ENCODE peak calls at places on chromosomes 4 and X, in ten cellular contexts. C is GM20000, J is fibroblast of villous mesenchyme, H is coronary artery, M is kidney epithelial cell, F is GM12864, G is endothelial cell, A is left lung, Y is GM12865, N is Panc1. X is an unnamed sample.

GRCh38 chrX:16839224-16839851 is 30.8 kb downstream of the RBBP7 start:
- DNase-seq in F (no peak), J (no peak), A (no peak), Y (no peak), N (no peak), M (no peak), H (no peak), C (no peak), G (no peak), X (no peak)

GRCh38 chrX:75603833-75604232 is 81.0 kb upstream of the ZDHHC15 start:
- DNase-seq in H (no peak), Y (peak), F (no peak), G (no peak), A (no peak), J (peak), C (peak), N (no peak), M (no peak), X (no peak)

GRCh38 chrX:70504772-70505450 is 60.3 kb downstream of the DLG3 start:
- DNase-seq in J (no peak), H (peak), C (no peak), A (no peak), M (no peak), F (no peak), N (no peak), G (no peak), Y (peak), X (no peak)

GRCh38 chr4:84063618-84064017 is 435.5 kb downstream of the NKX6-1 start:
- DNase-seq in M (no peak), G (no peak), H (no peak), C (no peak), A (no peak), J (no peak), F (no peak), Y (no peak), N (no peak), X (no peak)

GRCh38 chr4:173194175-173194574 is 25.6 kb downstream of the GALNT7 start:
- DNase-seq in N (no peak), H (no peak), Y (no peak), G (no peak), F (no peak), A (no peak), C (no peak), M (no peak), J (no peak), X (no peak)

GRCh38 chr4:2269206-2269531 is 7.3 kb upstream of the MXD4 start:
- DNase-seq in M (no peak), F (no peak), H (no peak), G (no peak), N (no peak), C (no peak), J (no peak), A (peak), Y (no peak), X (no peak)

GRCh38 chr4:100900134-100900533 is 382.3 kb upstream of the EMCN start:
- DNase-seq in Y (no peak), J (no peak), H (no peak), C (no peak), N (no peak), G (no peak), A (peak), M (no peak), F (no peak), X (no peak)

GRCh38 chr4:16777726-16778125 is 120.7 kb downstream of the LDB2 start:
- DNase-seq in H (no peak), F (no peak), J (no peak), Y (no peak), N (no peak), C (no peak), M (no peak), A (no peak), G (no peak), X (no peak)

GRCh38 chrX:42102586-42103282 is 179.4 kb upstream of the CASK start:
- DNase-seq in G (no peak), C (no peak), N (no peak), H (no peak), A (no peak), M (no peak), J (no peak), F (no peak), Y (no peak), X (no peak)

GRCh38 chr4:92237559-92237958 is 66.2 kb upstream of the GRID2 start:
- DNase-seq in A (no peak), M (no peak), C (no peak), F (no peak), H (no peak), Y (no peak), J (no peak), G (no peak), N (no peak), X (no peak)

GRCh38 chr4:152581536-152582160 is 45.8 kb upstream of the FBXW7 start:
- DNase-seq in C (no peak), J (peak), Y (no peak), F (no peak), H (no peak), G (no peak), A (no peak), M (no peak), N (no peak), X (no peak)

GRCh38 chr4:117900832-117901231 is 133.5 kb upstream of the NDST3 start:
- DNase-seq in C (no peak), Y (no peak), G (no peak), N (no peak), A (no peak), F (no peak), M (no peak), H (no peak), J (no peak), X (no peak)

GRCh38 chr4:186475202-186475601 is 80.2 kb downstream of the MTNR1A start:
- DNase-seq in F (no peak), A (no peak), N (no peak), J (no peak), C (no peak), Y (no peak), G (no peak), M (no peak), H (no peak), X (no peak)

GRCh38 chr4:126779446-126780166 is 853.2 kb upstream of the INTU start:
- DNase-seq in N (no peak), M (no peak), F (no peak), J (no peak), H (no peak), A (no peak), Y (no peak), C (no peak), G (no peak), X (no peak)

GRCh38 chr4:24112466-24112865 is 222.6 kb upstream of the PPARGC1A start:
- DNase-seq in J (no peak), M (no peak), N (no peak), F (no peak), G (no peak), Y (no peak), C (no peak), H (no peak), A (no peak), X (no peak)

GRCh38 chrX:7108995-7109634 is 38.4 kb upstream of the STS start:
- DNase-seq in N (no peak), J (peak), F (no peak), C (no peak), G (peak), H (no peak), A (no peak), Y (no peak), M (no peak), X (no peak)

GRCh38 chrX:123348468-123348867 is 164.4 kb downstream of the GRIA3 start:
- DNase-seq in C (no peak), H (no peak), N (no peak), J (no peak), Y (no peak), G (no peak), M (no peak), A (no peak), F (no peak), X (no peak)

GRCh38 chr4:128454281-128455075 is 166.9 kb upstream of the PGRMC2 start:
- DNase-seq in N (peak), H (peak), M (peak), J (peak), A (no peak), Y (peak), G (peak), F (peak), C (peak), X (peak)

GRCh38 chrX:48531359-48531954 is 8.1 kb upstream of the TBC1D25 start:
- DNase-seq in A (no peak), N (no peak), H (no peak), J (peak), C (no peak), G (no peak), M (peak), F (no peak), Y (no peak), X (no peak)

GRCh38 chr4:1366371-1367229 is 19.6 kb downstream of the UVSSA start:
- DNase-seq in M (no peak), H (no peak), F (no peak), J (no peak), A (peak), Y (no peak), C (no peak), G (no peak), N (no peak), X (no peak)

GRCh38 chr4:39124885-39125599 is 57.3 kb upstream of the WDR19 start:
- DNase-seq in C (no peak), M (no peak), J (no peak), Y (peak), H (no peak), F (peak), G (no peak), A (no peak), N (no peak), X (no peak)

GRCh38 chr4:158863296-158863695 is 94.5 kb downstream of the FNIP2 start:
- DNase-seq in M (no peak), H (no peak), N (no peak), G (no peak), C (no peak), F (no peak), Y (no peak), J (no peak), A (no peak), X (no peak)

GRCh38 chr4:84870398-84871163 is 95.9 kb downstream of the WDFY3 start:
- DNase-seq in J (peak), N (no peak), M (peak), Y (no peak), A (no peak), H (no peak), F (no peak), G (peak), C (no peak), X (no peak)

GRCh38 chr4:113810906-113811305 is 49.4 kb upstream of the CAMK2D start:
- DNase-seq in Y (no peak), C (no peak), J (peak), M (no peak), H (no peak), N (no peak), F (no peak), G (no peak), A (no peak), X (no peak)

GRCh38 chr4:16896871-16897270 is 1.6 kb downstream of the LDB2 start:
- DNase-seq in M (no peak), F (no peak), A (no peak), C (no peak), H (no peak), N (no peak), J (peak), Y (no peak), G (no peak), X (no peak)

GRCh38 chr4:37780444-37781133 is 45.9 kb upstream of the PGM2 start:
- DNase-seq in H (no peak), N (no peak), M (no peak), C (no peak), F (no peak), J (peak), Y (peak), A (no peak), G (no peak), X (no peak)

GRCh38 chr4:38926917-38927316 is 59.3 kb downstream of the FAM114A1 start:
- DNase-seq in A (no peak), N (no peak), G (no peak), J (no peak), F (no peak), Y (no peak), C (no peak), M (no peak), H (no peak), X (no peak)

GRCh38 chrX:137823257-137823656 is 257.3 kb downstream of the ZIC3 start:
- DNase-seq in M (no peak), N (no peak), Y (no peak), H (no peak), G (no peak), F (no peak), C (no peak), A (no peak), J (no peak), X (no peak)
- TF ChIP-seq CTCF in M (no peak), N (no peak), Y (no peak), H (no peak), G (peak), F (no peak), C (no peak), A (no peak), J (no peak), X (peak)

DNA sequence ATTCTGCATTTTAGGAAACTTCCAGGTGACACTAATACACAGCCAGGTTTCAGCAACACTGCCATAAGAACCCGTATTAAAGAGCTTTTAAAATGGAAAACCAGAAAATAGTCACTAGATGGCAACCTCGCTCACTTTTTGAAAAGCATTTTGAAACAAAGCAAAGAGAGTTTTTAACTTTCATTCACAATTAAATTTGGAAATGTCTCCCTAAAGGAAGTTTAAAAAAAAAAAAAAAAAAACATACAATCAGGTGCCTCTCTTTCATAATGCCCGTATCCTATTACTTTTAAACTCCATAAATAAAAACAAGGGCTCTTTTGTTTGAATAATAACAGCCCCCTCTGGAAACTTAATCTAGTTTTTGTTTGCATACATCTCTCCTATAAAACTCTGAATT is 20.3 kb downstream of the MEPE start:
- DNase-seq in Y (peak), N (no peak), F (no peak), A (no peak), J (peak), G (no peak), H (no peak), C (peak), M (no peak), X (no peak)
- TF ChIP-seq CTCF in Y (peak), N (peak), F (peak), A (peak), J (peak), G (no peak), H (peak), C (no peak), M (peak), X (peak)

GRCh38 chrX:84909151-84909550 is 94.5 kb upstream of the APOOL start:
- DNase-seq in G (no peak), A (no peak), F (no peak), H (no peak), Y (no peak), M (no peak), N (no peak), J (no peak), C (no peak), X (no peak)

DNA sequence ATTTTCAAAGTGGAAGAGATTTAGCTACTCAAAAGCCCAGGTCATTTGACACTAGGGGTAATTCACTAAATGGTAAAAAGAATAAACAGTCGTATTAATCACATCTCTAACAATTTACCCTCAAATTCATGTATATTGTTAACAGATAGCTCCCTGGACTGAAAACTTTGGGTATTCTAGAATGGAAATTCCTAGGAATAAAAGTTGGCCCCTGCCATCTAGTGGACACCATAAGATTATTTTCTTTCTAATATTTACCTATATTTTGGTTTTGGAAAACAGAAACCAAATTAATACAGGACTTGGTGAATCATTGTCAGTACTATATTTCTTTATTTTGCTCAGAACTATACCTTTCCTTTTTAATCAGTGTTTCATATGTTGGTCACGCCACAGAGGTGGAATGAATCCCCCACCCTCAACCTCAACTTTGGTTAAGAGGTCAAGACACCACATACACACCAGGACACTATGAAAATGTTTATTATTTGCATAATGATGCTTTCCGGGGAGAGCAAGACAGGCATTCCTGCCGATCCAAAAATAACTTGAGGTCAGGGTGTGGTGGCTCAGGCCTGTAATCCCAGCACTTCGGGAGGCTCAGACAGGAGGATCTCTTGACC is 96.2 kb upstream of the APOOL start:
- DNase-seq in G (no peak), H (no peak), Y (no peak), C (no peak), J (peak), F (no peak), N (no peak), A (no peak), M (no peak), X (no peak)
- TF ChIP-seq CTCF in G (peak), H (no peak), Y (no peak), C (no peak), J (no peak), F (no peak), N (peak), A (no peak), M (peak), X (peak)

GRCh38 chrX:2696698-2697215 is 5.7 kb downstream of the CD99 start:
- DNase-seq in F (peak), G (no peak), H (no peak), J (peak), C (peak), M (no peak), Y (peak), A (no peak), N (no peak), X (no peak)
- TF ChIP-seq CTCF in F (no peak), G (no peak), H (no peak), J (no peak), C (no peak), M (no peak), Y (no peak), A (no peak), N (no peak), X (no peak)